ENCODE peak calls at places on chromosomes 13 and 19, in four cellular contexts. J is aorta, R is PC-3, B is brain microvascular endothelial cell. G is an unnamed sample.
A peak's percentile ranks its signal among the peaks of the same experiment; 100 is the strongest.

GRCh38 chr13:50006426-50007135 is 8.7 kb upstream of the KCNRG start:
- DNase-seq in J (no peak), R (no peak), B (no peak), G (no peak)

GRCh38 chr13:68522184-68522583 is 1292.0 kb upstream of the PCDH9 start:
- DNase-seq in J (no peak), R (no peak), B (no peak), G (no peak)

GRCh38 chr13:114166381-114167131 is 12.5 kb upstream of the CFAP97D2 start:
- DNase-seq in J (peak; percentile 82), R (no peak), B (no peak), G (no peak)

GRCh38 chr13:49444517-49445395 is 682 bp downstream of the SETDB2 start:
- DNase-seq in B (no peak), R (peak; percentile 38), J (no peak), G (peak; percentile 89)

GRCh38 chr13:80823472-80823871 is 482.5 kb upstream of the SPRY2 start:
- DNase-seq in B (no peak), R (no peak), J (no peak), G (no peak)

GRCh38 chr13:73874460-73874859 is 259.7 kb downstream of the KLF12 start:
- DNase-seq in R (no peak), B (no peak), J (no peak), G (no peak)

GRCh38 chr13:93948523-93948922 is 531.0 kb downstream of the DCT start:
- DNase-seq in R (no peak), J (no peak), B (no peak), G (no peak)

GRCh38 chr19:19134687-19135158 is 3.6 kb downstream of the TMEM161A start:
- DNase-seq in J (no peak), B (no peak), R (no peak), G (no peak)

GRCh38 chr19:45113628-45114027 is 20.6 kb downstream of the PPP1R37 start:
- DNase-seq in B (no peak), R (peak; percentile 61), J (no peak), G (no peak)

GRCh38 chr19:5697022-5697889 is 7.2 kb downstream of the RPL36 start:
- DNase-seq in R (no peak), B (no peak), J (no peak), G (peak; percentile 74)

GRCh38 chr13:41722684-41723083 is 238.2 kb downstream of the VWA8 start:
- DNase-seq in B (no peak), R (no peak), J (no peak), G (no peak)

GRCh38 chr13:92805766-92806165 is 420.8 kb upstream of the GPC6 start:
- DNase-seq in J (no peak), R (no peak), B (no peak), G (no peak)

GRCh38 chr19:46191972-46192371 is 37.6 kb upstream of the IGFL1 start:
- DNase-seq in B (no peak), J (no peak), R (no peak), G (no peak)

GRCh38 chr19:49677232-49677881 is at the start of gene PRMT1:
- DNase-seq in R (peak; percentile 47), J (no peak), B (no peak), G (peak; percentile 92)

GRCh38 chr13:81577601-81578000 is 1236.7 kb upstream of the SPRY2 start:
- DNase-seq in J (no peak), B (no peak), R (no peak), G (no peak)

GRCh38 chr19:1000095-1000494 is at the start of gene GRIN3B:
- DNase-seq in R (peak; percentile 75), J (no peak), B (peak; percentile 13), G (peak; percentile 86)

GRCh38 chr13:86633346-86633745 is 834.1 kb upstream of the SLITRK6 start:
- DNase-seq in R (no peak), J (no peak), B (no peak), G (no peak)

GRCh38 chr13:90188237-90188636 is 1159.2 kb upstream of the MIR17HG start:
- DNase-seq in R (no peak), B (no peak), J (no peak), G (no peak)

GRCh38 chr19:49554701-49555181 is 25.6 kb downstream of the NOSIP start:
- DNase-seq in B (no peak), R (no peak), J (no peak), G (no peak)

GRCh38 chr19:49767380-49767779 is 579 bp downstream of the AP2A1 start:
- DNase-seq in R (no peak), B (no peak), J (no peak), G (no peak)

GRCh38 chr19:47284324-47284899 is 9.7 kb downstream of the INAFM1 start:
- DNase-seq in J (no peak), R (peak; percentile 71), B (peak; percentile 61), G (peak; percentile 89)

GRCh38 chr19:4970558-4971423 is 1.9 kb downstream of the KDM4B start:
- DNase-seq in R (peak; percentile 49), B (no peak), J (no peak), G (peak; percentile 44)

GRCh38 chr13:37382156-37382555 is 216.4 kb downstream of the POSTN start:
- DNase-seq in B (no peak), R (no peak), J (no peak), G (no peak)

GRCh38 chr19:4877753-4878490 is 10.5 kb upstream of the PLIN3 start:
- DNase-seq in R (no peak), B (no peak), J (peak; percentile 66), G (no peak)

GRCh38 chr19:2761309-2761677 is 21.5 kb upstream of the SLC39A3 start:
- DNase-seq in J (no peak), B (no peak), R (no peak), G (no peak)

GRCh38 chr13:94342436-94343242 is 136.8 kb downstream of the DCT start:
- DNase-seq in B (peak; percentile 49), R (no peak), J (no peak), G (no peak)

GRCh38 chr13:111874981-111875380 is 192.0 kb upstream of the SOX1 start:
- DNase-seq in J (no peak), R (no peak), B (no peak), G (no peak)

GRCh38 chr13:53341144-53341510 is 312.5 kb downstream of the OLFM4 start:
- DNase-seq in R (no peak), B (no peak), J (no peak), G (no peak)

GRCh38 chr19:48556163-48556562 is 4.2 kb downstream of the SULT2B1 start:
- DNase-seq in B (peak; percentile 41), J (no peak), R (peak; percentile 72), G (no peak)

GRCh38 chr19:7562646-7563393 is 27.3 kb downstream of the PNPLA6 start:
- DNase-seq in J (no peak), R (peak; percentile 58), B (no peak), G (no peak)

GRCh38 chr13:98549006-98549727 is 27.7 kb downstream of the STK24 start:
- DNase-seq in R (peak; percentile 29), J (no peak), B (peak; percentile 71), G (no peak)

GRCh38 chr13:99709134-99709533 is 207.9 kb downstream of the TM9SF2 start:
- DNase-seq in B (no peak), J (no peak), R (no peak), G (peak; percentile 38)
- H3K27ac ChIP-seq in B (no peak overlapping the region), J (no peak overlapping the region), R (no peak overlapping the region), G (no peak overlapping the region)

GRCh38 chr19:33301011-33301899 is 1.1 kb downstream of the CEBPA start:
- DNase-seq in B (no peak), R (no peak), J (no peak), G (no peak)
- H3K27ac ChIP-seq in B (no peak overlapping the region), R (no peak overlapping the region), J (no peak overlapping the region), G (no peak overlapping the region)

GRCh38 chr19:15450528-15450890 is 753 bp upstream of the WIZ start:
- DNase-seq in J (no peak), B (no peak), R (no peak), G (no peak)
- H3K27ac ChIP-seq in J (no peak overlapping the region), B (no peak overlapping the region), R (no peak overlapping the region), G (no peak overlapping the region)

DNA sequence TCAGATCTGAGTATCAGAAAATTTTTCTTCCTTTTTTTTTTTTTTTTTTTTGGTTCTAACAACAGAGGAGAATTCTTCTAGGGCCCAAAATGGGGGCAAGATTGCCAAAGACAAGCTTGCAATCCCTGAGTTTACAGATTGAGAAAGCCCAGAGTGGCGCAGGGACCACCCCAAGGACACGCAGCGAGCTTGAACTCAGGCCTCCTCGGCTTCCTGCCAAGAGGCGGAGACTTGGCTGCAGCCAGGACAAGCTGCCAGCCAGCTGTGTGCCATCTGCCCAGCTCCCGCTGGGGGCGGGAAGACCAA is 508 bp upstream of the MRPL34 start:
- DNase-seq in J (no peak), R (no peak), B (no peak), G (no peak)
- H3K27ac ChIP-seq in J (no peak overlapping the region), R (peak overlapping the region; percentile 42), B (no peak overlapping the region), G (no peak overlapping the region)

DNA sequence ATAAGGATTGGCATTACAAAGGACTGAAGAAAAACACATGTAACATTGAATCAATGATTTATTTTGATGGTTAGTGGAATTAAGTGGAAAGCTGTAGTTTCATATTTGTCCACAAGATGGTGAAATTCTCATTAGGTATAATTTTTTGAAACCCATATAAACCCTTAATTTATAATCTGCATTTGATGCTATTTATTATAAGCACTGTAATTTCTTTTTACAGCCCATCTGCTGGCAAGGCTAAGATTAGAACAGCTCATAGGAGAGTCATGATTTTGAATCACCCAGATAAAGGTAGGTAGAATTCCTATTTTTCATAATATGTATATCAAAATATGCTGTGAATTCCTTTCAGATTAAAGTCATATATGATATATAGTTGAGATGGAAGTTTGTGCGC is 62.2 kb downstream of the DNAJC15 start:
- DNase-seq in J (no peak), R (peak; percentile 67), B (no peak), G (peak; percentile 74)
- H3K27ac ChIP-seq in J (no peak overlapping the region), R (no peak overlapping the region), B (no peak overlapping the region), G (peak overlapping the region; percentile 42)